ENCODE peak calls at places on chromosomes 6 and 20, in four cellular contexts. X, K, G and F are unnamed samples.

GRCh38 chr6:75922226-75922625 is 150.2 kb downstream of the IMPG1 start:
- DNase-seq in X (no peak), K (no peak), G (no peak), F (no peak)

GRCh38 chr20:60837386-60837785 is 414.7 kb upstream of the CDH4 start:
- DNase-seq in X (no peak), K (no peak), G (no peak), F (no peak)

GRCh38 chr20:10618611-10619245 is 55.1 kb downstream of the JAG1 start:
- DNase-seq in X (no peak), K (no peak), G (no peak), F (no peak)

GRCh38 chr20:17558154-17558940 is 11.5 kb upstream of the DSTN start:
- DNase-seq in X (no peak), K (no peak), G (peak), F (no peak)

GRCh38 chr6:168524644-168525043 is 83.7 kb downstream of the SMOC2 start:
- DNase-seq in X (no peak), K (no peak), G (no peak), F (peak)

GRCh38 chr20:51946581-51946980 is 144.3 kb upstream of the SALL4 start:
- DNase-seq in X (no peak), K (no peak), G (no peak), F (no peak)

GRCh38 chr6:117601811-117602150 is 530 bp downstream of the GOPC start:
- DNase-seq in X (no peak), K (peak), G (no peak), F (no peak)

GRCh38 chr6:120405947-120406346 is 928.3 kb downstream of the TBC1D32 start:
- DNase-seq in X (no peak), K (no peak), G (no peak), F (peak)

GRCh38 chr6:26199773-26200728 is 112.8 kb downstream of the HFE start:
- DNase-seq in X (no peak), K (peak), G (no peak), F (no peak)

GRCh38 chr20:443223-443793 is 19.0 kb downstream of the TBC1D20 start:
- DNase-seq in X (no peak), K (no peak), G (no peak), F (no peak)

GRCh38 chr20:47778398-47779354 is 6.6 kb downstream of the SULF2 start:
- DNase-seq in X (no peak), K (no peak), G (no peak), F (no peak)

GRCh38 chr20:44015733-44016103 is 101.1 kb downstream of the TOX2 start:
- DNase-seq in X (no peak), K (no peak), G (no peak), F (no peak)

GRCh38 chr20:58749098-58749766 is 56.6 kb downstream of the NPEPL1 start:
- DNase-seq in X (no peak), K (no peak), G (no peak), F (no peak)

GRCh38 chr6:36839819-36840379 is 655 bp upstream of the CPNE5 start:
- DNase-seq in X (peak), K (no peak), G (no peak), F (no peak)

GRCh38 chr6:150269857-150270223 is 99.0 kb upstream of the IYD start:
- DNase-seq in X (no peak), K (no peak), G (no peak), F (no peak)

GRCh38 chr6:44012078-44012493 is 115.2 kb downstream of the MRPL14 start:
- DNase-seq in X (no peak), K (no peak), G (no peak), F (no peak)